ENCODE peak calls at places on chromosome 14, in ten cellular contexts. R, Z, P, W, S, U, A, O, J and L are unnamed samples.
A peak's percentile ranks its signal among the peaks of the same experiment; 100 is the strongest.

GRCh38 chr14:74950795-74951442 is 4.5 kb downstream of the PGF start:
- DNase-seq in W (no peak), A (no peak), U (no peak), Z (no peak), S (no peak), P (no peak), O (no peak), R (no peak), J (no peak), L (no peak)

GRCh38 chr14:90409209-90409730 is 12.4 kb downstream of the CALM1 start:
- DNase-seq in A (peak; percentile 67), U (peak; percentile 38), J (peak; percentile 98), W (peak; percentile 94), Z (no peak), R (no peak), P (no peak), O (no peak), S (no peak), L (no peak)

GRCh38 chr14:87149583-87150354 is 843.2 kb downstream of the GALC start:
- DNase-seq in U (no peak), A (no peak), W (no peak), R (no peak), S (no peak), J (no peak), O (no peak), Z (peak; percentile 97), P (no peak), L (no peak)

GRCh38 chr14:49959822-49960408 is 67.0 kb downstream of the ARF6 start:
- DNase-seq in P (peak; percentile 38), W (no peak), J (no peak), Z (no peak), R (no peak), A (no peak), O (no peak), U (peak; percentile 97), S (peak; percentile 97), L (no peak)

GRCh38 chr14:88706425-88706824 is 86.3 kb downstream of the EML5 start:
- DNase-seq in A (no peak), P (no peak), O (no peak), U (no peak), Z (no peak), W (no peak), J (peak; percentile 4), R (no peak), S (no peak), L (no peak)

GRCh38 chr14:20035938-20036337 is at the start of gene OR4K13:
- DNase-seq in R (no peak), P (no peak), S (no peak), O (no peak), W (no peak), A (no peak), J (no peak), U (no peak), Z (no peak), L (no peak)

GRCh38 chr14:71451501-71451900 is 480.7 kb upstream of the RGS6 start:
- DNase-seq in A (no peak), Z (no peak), J (no peak), U (no peak), P (no peak), R (no peak), W (no peak), O (no peak), S (no peak), L (no peak)

GRCh38 chr14:93045965-93046695 is 69.6 kb downstream of the ITPK1 start:
- DNase-seq in Z (no peak), J (peak; percentile 60), U (no peak), O (no peak), A (no peak), P (no peak), W (peak; percentile 98), R (no peak), S (no peak), L (no peak)

GRCh38 chr14:100522616-100523021 is 64.6 kb downstream of the BEGAIN start:
- DNase-seq in U (no peak), P (no peak), S (no peak), W (no peak), O (no peak), J (no peak), Z (no peak), A (no peak), R (peak; percentile 51), L (no peak)

GRCh38 chr14:61839452-61839851 is 77.2 kb downstream of the SNAPC1 start:
- DNase-seq in Z (no peak), J (peak; percentile 82), R (no peak), U (no peak), A (no peak), S (no peak), W (no peak), P (no peak), O (no peak), L (no peak)

GRCh38 chr14:85263916-85264315 is 266.0 kb upstream of the FLRT2 start:
- DNase-seq in U (no peak), W (no peak), O (no peak), Z (no peak), P (no peak), A (no peak), J (no peak), R (no peak), S (no peak), L (no peak)

GRCh38 chr14:20620798-20621478 is 20.6 kb downstream of the OR6S1 start:
- DNase-seq in Z (no peak), R (no peak), W (no peak), S (no peak), J (no peak), P (no peak), O (no peak), U (no peak), A (no peak), L (no peak)

GRCh38 chr14:91714805-91715204 is 17.1 kb downstream of the CATSPERB start:
- DNase-seq in A (no peak), R (no peak), Z (peak; percentile 59), O (no peak), P (no peak), U (no peak), W (no peak), S (no peak), J (no peak), L (no peak)

GRCh38 chr14:97058071-97058470 is 260.9 kb downstream of the VRK1 start:
- DNase-seq in J (no peak), S (no peak), A (no peak), P (no peak), U (peak; percentile 23), R (no peak), O (no peak), W (no peak), Z (no peak), L (no peak)

GRCh38 chr14:72352012-72352411 is 419.8 kb downstream of the RGS6 start:
- DNase-seq in A (no peak), S (no peak), P (no peak), O (no peak), R (no peak), U (no peak), Z (no peak), J (no peak), W (no peak), L (no peak)

GRCh38 chr14:101733211-101733610 is 28.3 kb upstream of the PPP2R5C start:
- DNase-seq in U (no peak), J (peak; percentile 84), R (no peak), A (no peak), O (no peak), W (peak; percentile 23), Z (no peak), P (no peak), S (no peak), L (no peak)

GRCh38 chr14:30874999-30875787 is 834 bp downstream of the COCH start:
- DNase-seq in O (no peak), R (no peak), Z (peak; percentile 59), J (no peak), P (peak; percentile 28), A (no peak), U (no peak), W (peak; percentile 66), S (peak; percentile 47), L (no peak)

GRCh38 chr14:30266290-30266689 is 292.7 kb upstream of the G2E3 start:
- DNase-seq in A (no peak), P (no peak), S (no peak), J (no peak), W (no peak), U (no peak), Z (peak; percentile 25), O (no peak), R (no peak), L (no peak)

GRCh38 chr14:65850429-65851145 is 438.1 kb downstream of the FUT8 start:
- DNase-seq in R (no peak), S (no peak), J (no peak), U (no peak), Z (no peak), O (peak; percentile 43), A (no peak), P (no peak), W (no peak), L (no peak)

GRCh38 chr14:89491701-89492381 is 74.8 kb upstream of the FOXN3 start:
- DNase-seq in P (no peak), A (no peak), Z (no peak), O (no peak), U (no peak), S (no peak), W (peak; percentile 57), J (peak; percentile 36), R (no peak), L (no peak)

GRCh38 chr14:68394719-68395117 is 398.1 kb downstream of the ZFP36L1 start:
- DNase-seq in W (peak; percentile 13), P (no peak), S (no peak), A (peak; percentile 32), Z (peak; percentile 50), J (no peak), O (no peak), U (no peak), R (no peak), L (no peak)

GRCh38 chr14:38207830-38208815 is at the start of gene SSTR1:
- DNase-seq in U (peak; percentile 67), Z (peak; percentile 68), W (peak; percentile 75), P (no peak), S (no peak), J (peak; percentile 17), O (no peak), R (peak; percentile 62), A (no peak), L (no peak)